ENCODE peak calls at places on chromosomes 12 and 14, in ten cellular contexts. One of them, this sample, is unnamed. For H3K4me1, the result is how much of the 10 kb centered on the place peaks cover.

GRCh38 chr12:7162691-7163114 is 26.8 kb upstream of the PEX5 start:
- DNase-seq in uterus: no peak
- DNase-seq in neural progenitor cell: peak
- DNase-seq in left ventricle myocardium inferior: no peak
- DNase-seq in GM12878: no peak
- DNase-seq in tibial artery: no peak
- DNase-seq in NT2/D1: peak
- DNase-seq in heart right ventricle: no peak
- DNase-seq in astrocyte: no peak
- DNase-seq in CD4-positive, alpha-beta memory T cell: peak
- DNase-seq in this sample: no peak

GRCh38 chr14:53855574-53855973 is 101.1 kb downstream of the BMP4 start:
- DNase-seq in uterus: no peak
- DNase-seq in neural progenitor cell: no peak
- DNase-seq in left ventricle myocardium inferior: no peak
- DNase-seq in GM12878: no peak
- DNase-seq in tibial artery: no peak
- DNase-seq in NT2/D1: no peak
- DNase-seq in heart right ventricle: no peak
- DNase-seq in astrocyte: no peak
- DNase-seq in CD4-positive, alpha-beta memory T cell: no peak
- DNase-seq in this sample: no peak

GRCh38 chr12:28253175-28253641 is 63.0 kb downstream of the CCDC91 start:
- DNase-seq in uterus: no peak
- DNase-seq in neural progenitor cell: no peak
- DNase-seq in left ventricle myocardium inferior: no peak
- DNase-seq in GM12878: peak
- DNase-seq in tibial artery: no peak
- DNase-seq in NT2/D1: no peak
- DNase-seq in heart right ventricle: no peak
- DNase-seq in astrocyte: peak
- DNase-seq in CD4-positive, alpha-beta memory T cell: peak
- DNase-seq in this sample: no peak

GRCh38 chr14:46054526-46054925 is 597.1 kb downstream of the RPL10L start:
- DNase-seq in uterus: no peak
- DNase-seq in neural progenitor cell: no peak
- DNase-seq in left ventricle myocardium inferior: no peak
- DNase-seq in GM12878: no peak
- DNase-seq in tibial artery: no peak
- DNase-seq in NT2/D1: no peak
- DNase-seq in heart right ventricle: no peak
- DNase-seq in astrocyte: peak
- DNase-seq in CD4-positive, alpha-beta memory T cell: no peak
- DNase-seq in this sample: no peak

GRCh38 chr14:73365727-73366126 is 92.6 kb downstream of the NUMB start:
- DNase-seq in uterus: no peak
- DNase-seq in neural progenitor cell: no peak
- DNase-seq in left ventricle myocardium inferior: no peak
- DNase-seq in GM12878: no peak
- DNase-seq in tibial artery: no peak
- DNase-seq in NT2/D1: no peak
- DNase-seq in heart right ventricle: no peak
- DNase-seq in astrocyte: peak
- DNase-seq in CD4-positive, alpha-beta memory T cell: no peak
- DNase-seq in this sample: no peak

GRCh38 chr12:2631613-2632350 is 163.0 kb upstream of the FKBP4 start:
- DNase-seq in uterus: no peak
- DNase-seq in neural progenitor cell: no peak
- DNase-seq in left ventricle myocardium inferior: peak
- DNase-seq in GM12878: no peak
- DNase-seq in tibial artery: no peak
- DNase-seq in NT2/D1: no peak
- DNase-seq in heart right ventricle: peak
- DNase-seq in astrocyte: no peak
- DNase-seq in CD4-positive, alpha-beta memory T cell: no peak
- DNase-seq in this sample: no peak

GRCh38 chr12:2017724-2018337 is 13.6 kb upstream of the DCP1B start:
- DNase-seq in uterus: no peak
- DNase-seq in neural progenitor cell: peak
- DNase-seq in left ventricle myocardium inferior: no peak
- DNase-seq in GM12878: no peak
- DNase-seq in tibial artery: no peak
- DNase-seq in NT2/D1: no peak
- DNase-seq in heart right ventricle: no peak
- DNase-seq in astrocyte: no peak
- DNase-seq in CD4-positive, alpha-beta memory T cell: no peak
- DNase-seq in this sample: no peak

GRCh38 chr12:109716512-109717389 is 3.1 kb downstream of the FAM222A start:
- DNase-seq in uterus: no peak
- DNase-seq in neural progenitor cell: no peak
- DNase-seq in left ventricle myocardium inferior: peak
- DNase-seq in GM12878: no peak
- DNase-seq in tibial artery: no peak
- DNase-seq in NT2/D1: no peak
- DNase-seq in heart right ventricle: peak
- DNase-seq in astrocyte: no peak
- DNase-seq in CD4-positive, alpha-beta memory T cell: no peak
- DNase-seq in this sample: no peak

GRCh38 chr12:24396266-24396665 is 446.8 kb upstream of the SOX5 start:
- DNase-seq in uterus: no peak
- DNase-seq in neural progenitor cell: peak
- DNase-seq in left ventricle myocardium inferior: no peak
- DNase-seq in GM12878: no peak
- DNase-seq in tibial artery: no peak
- DNase-seq in NT2/D1: no peak
- DNase-seq in heart right ventricle: no peak
- DNase-seq in astrocyte: no peak
- DNase-seq in CD4-positive, alpha-beta memory T cell: no peak
- DNase-seq in this sample: no peak

GRCh38 chr12:127830730-127831129 is 436.2 kb upstream of the TMEM132C start:
- DNase-seq in uterus: no peak
- DNase-seq in neural progenitor cell: no peak
- DNase-seq in left ventricle myocardium inferior: no peak
- DNase-seq in GM12878: no peak
- DNase-seq in tibial artery: no peak
- DNase-seq in NT2/D1: no peak
- DNase-seq in heart right ventricle: no peak
- DNase-seq in astrocyte: no peak
- DNase-seq in CD4-positive, alpha-beta memory T cell: no peak
- DNase-seq in this sample: no peak

GRCh38 chr14:72679106-72679505 is 214.8 kb downstream of the DPF3 start:
- DNase-seq in uterus: no peak
- DNase-seq in neural progenitor cell: peak
- DNase-seq in left ventricle myocardium inferior: peak
- DNase-seq in GM12878: no peak
- DNase-seq in tibial artery: no peak
- DNase-seq in NT2/D1: no peak
- DNase-seq in heart right ventricle: peak
- DNase-seq in astrocyte: peak
- DNase-seq in CD4-positive, alpha-beta memory T cell: no peak
- DNase-seq in this sample: no peak

GRCh38 chr14:38042356-38042755 is 165.3 kb upstream of the SSTR1 start:
- DNase-seq in uterus: no peak
- DNase-seq in neural progenitor cell: no peak
- DNase-seq in left ventricle myocardium inferior: no peak
- DNase-seq in GM12878: no peak
- DNase-seq in tibial artery: no peak
- DNase-seq in NT2/D1: no peak
- DNase-seq in heart right ventricle: no peak
- DNase-seq in astrocyte: peak
- DNase-seq in CD4-positive, alpha-beta memory T cell: no peak
- DNase-seq in this sample: no peak

GRCh38 chr12:65631621-65632111 is 192.6 kb upstream of the HMGA2 start:
- DNase-seq in uterus: no peak
- DNase-seq in neural progenitor cell: no peak
- DNase-seq in left ventricle myocardium inferior: no peak
- DNase-seq in GM12878: no peak
- DNase-seq in tibial artery: no peak
- DNase-seq in NT2/D1: no peak
- DNase-seq in heart right ventricle: no peak
- DNase-seq in astrocyte: peak
- DNase-seq in CD4-positive, alpha-beta memory T cell: no peak
- DNase-seq in this sample: no peak

GRCh38 chr12:12839886-12840285 is 26.7 kb downstream of the DDX47 start:
- DNase-seq in uterus: no peak
- DNase-seq in neural progenitor cell: no peak
- DNase-seq in left ventricle myocardium inferior: no peak
- DNase-seq in GM12878: no peak
- DNase-seq in tibial artery: peak
- DNase-seq in NT2/D1: no peak
- DNase-seq in heart right ventricle: peak
- DNase-seq in astrocyte: peak
- DNase-seq in CD4-positive, alpha-beta memory T cell: no peak
- DNase-seq in this sample: no peak

GRCh38 chr14:97299661-97300060 is 502.5 kb downstream of the VRK1 start:
- DNase-seq in uterus: no peak
- DNase-seq in neural progenitor cell: peak
- DNase-seq in left ventricle myocardium inferior: no peak
- DNase-seq in GM12878: no peak
- DNase-seq in tibial artery: no peak
- DNase-seq in NT2/D1: no peak
- DNase-seq in heart right ventricle: no peak
- DNase-seq in astrocyte: no peak
- DNase-seq in CD4-positive, alpha-beta memory T cell: no peak
- DNase-seq in this sample: peak

GRCh38 chr14:70080081-70080480 is 108.7 kb downstream of the SLC8A3 start:
- DNase-seq in uterus: no peak
- DNase-seq in neural progenitor cell: no peak
- DNase-seq in left ventricle myocardium inferior: no peak
- DNase-seq in GM12878: no peak
- DNase-seq in tibial artery: no peak
- DNase-seq in NT2/D1: no peak
- DNase-seq in heart right ventricle: no peak
- DNase-seq in astrocyte: no peak
- DNase-seq in CD4-positive, alpha-beta memory T cell: no peak
- DNase-seq in this sample: no peak
- H3K4me1 ChIP-seq in uterus: under half
- H3K4me1 ChIP-seq in neural progenitor cell: under half
- H3K4me1 ChIP-seq in left ventricle myocardium inferior: under half
- H3K4me1 ChIP-seq in GM12878: under half
- H3K4me1 ChIP-seq in tibial artery: under half
- H3K4me1 ChIP-seq in NT2/D1: under half
- H3K4me1 ChIP-seq in heart right ventricle: under half
- H3K4me1 ChIP-seq in astrocyte: under half
- H3K4me1 ChIP-seq in CD4-positive, alpha-beta memory T cell: under half
- H3K4me1 ChIP-seq in this sample: under half

DNA sequence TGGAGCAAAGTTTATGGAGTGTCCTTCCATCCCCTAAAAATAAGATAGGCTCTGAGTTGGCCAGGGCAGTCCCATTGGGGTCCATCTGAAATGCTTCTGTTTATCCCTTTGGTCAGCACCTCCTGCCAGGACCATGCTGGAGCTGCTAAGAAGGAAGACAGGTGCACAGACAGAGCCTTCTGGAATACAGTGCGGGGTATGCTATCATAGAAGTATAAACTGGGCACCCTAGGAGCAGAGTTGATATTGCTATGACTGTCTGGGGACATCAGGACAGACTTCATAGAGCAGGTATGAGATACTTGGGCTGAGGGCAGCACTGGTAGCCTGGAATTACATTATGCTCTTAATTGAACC is 170.4 kb upstream of the HIF1A start:
- DNase-seq in uterus: no peak
- DNase-seq in neural progenitor cell: no peak
- DNase-seq in left ventricle myocardium inferior: no peak
- DNase-seq in GM12878: no peak
- DNase-seq in tibial artery: no peak
- DNase-seq in NT2/D1: no peak
- DNase-seq in heart right ventricle: no peak
- DNase-seq in astrocyte: no peak
- DNase-seq in CD4-positive, alpha-beta memory T cell: no peak
- DNase-seq in this sample: no peak
- H3K4me1 ChIP-seq in uterus: under half
- H3K4me1 ChIP-seq in neural progenitor cell: under half
- H3K4me1 ChIP-seq in left ventricle myocardium inferior: half or more
- H3K4me1 ChIP-seq in GM12878: under half
- H3K4me1 ChIP-seq in tibial artery: under half
- H3K4me1 ChIP-seq in NT2/D1: under half
- H3K4me1 ChIP-seq in heart right ventricle: under half
- H3K4me1 ChIP-seq in astrocyte: half or more
- H3K4me1 ChIP-seq in CD4-positive, alpha-beta memory T cell: half or more
- H3K4me1 ChIP-seq in this sample: under half

DNA sequence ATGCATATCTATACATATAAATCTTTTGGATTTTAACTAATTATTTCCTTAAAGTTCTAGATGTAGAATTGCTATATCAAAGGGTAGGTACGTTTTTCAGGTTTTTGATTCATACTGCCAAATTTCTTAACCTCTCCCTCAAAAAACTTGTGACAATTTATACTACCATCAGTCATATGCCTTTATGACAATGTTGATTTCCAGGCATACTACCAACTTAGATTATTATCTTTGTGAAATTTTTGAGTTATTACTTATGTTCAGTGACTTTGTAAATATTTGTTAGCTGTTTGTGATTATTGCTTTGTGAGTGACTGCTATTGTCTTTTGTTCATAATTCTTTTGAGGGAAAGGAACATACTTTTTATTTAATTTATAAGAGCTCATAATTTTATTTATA is 107.0 kb downstream of the SLC38A6 start:
- DNase-seq in uterus: no peak
- DNase-seq in neural progenitor cell: no peak
- DNase-seq in left ventricle myocardium inferior: no peak
- DNase-seq in GM12878: no peak
- DNase-seq in tibial artery: no peak
- DNase-seq in NT2/D1: no peak
- DNase-seq in heart right ventricle: no peak
- DNase-seq in astrocyte: no peak
- DNase-seq in CD4-positive, alpha-beta memory T cell: no peak
- DNase-seq in this sample: no peak
- H3K4me1 ChIP-seq in uterus: under half
- H3K4me1 ChIP-seq in neural progenitor cell: under half
- H3K4me1 ChIP-seq in left ventricle myocardium inferior: under half
- H3K4me1 ChIP-seq in GM12878: under half
- H3K4me1 ChIP-seq in tibial artery: under half
- H3K4me1 ChIP-seq in NT2/D1: under half
- H3K4me1 ChIP-seq in heart right ventricle: under half
- H3K4me1 ChIP-seq in astrocyte: under half
- H3K4me1 ChIP-seq in CD4-positive, alpha-beta memory T cell: under half
- H3K4me1 ChIP-seq in this sample: under half

DNA sequence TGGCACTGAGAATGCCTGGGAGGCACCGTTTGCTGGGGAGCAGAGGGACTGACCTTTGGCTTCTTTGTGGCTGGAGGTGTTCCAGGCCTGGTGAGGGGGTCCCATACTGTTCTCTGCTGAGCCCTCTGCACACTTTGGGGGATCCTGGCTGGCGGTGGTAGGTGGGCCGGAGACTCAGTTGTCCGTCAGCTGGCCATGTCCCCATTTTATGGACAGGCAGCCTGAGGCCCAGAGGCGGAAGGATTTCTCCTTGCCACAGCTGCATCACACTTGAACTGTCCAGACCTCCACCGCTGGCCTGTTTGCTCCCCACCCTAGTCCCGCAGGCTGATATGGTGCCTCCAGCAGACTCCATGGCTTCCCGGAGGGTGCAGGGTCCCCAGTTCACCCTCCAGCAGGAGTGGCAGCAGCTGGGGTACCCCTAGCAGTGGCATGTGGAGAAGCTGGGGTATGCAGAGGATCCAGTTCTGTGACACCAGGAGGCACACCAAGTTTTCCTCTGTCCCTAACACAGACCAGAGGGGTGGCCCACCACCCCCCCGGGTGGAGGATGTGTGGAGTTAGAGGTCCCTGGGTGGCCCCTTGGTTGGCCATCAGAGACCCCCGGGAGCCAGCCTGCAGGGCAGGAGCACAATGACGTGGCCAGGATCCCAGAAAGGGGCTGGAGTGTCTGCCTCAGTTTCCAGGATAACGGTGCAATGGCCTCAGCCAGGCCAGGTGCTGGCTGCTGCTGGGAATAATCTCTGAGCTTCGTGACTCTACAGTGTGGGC is 14.8 kb downstream of the SLC25A29 start:
- DNase-seq in uterus: peak
- DNase-seq in neural progenitor cell: no peak
- DNase-seq in left ventricle myocardium inferior: no peak
- DNase-seq in GM12878: no peak
- DNase-seq in tibial artery: no peak
- DNase-seq in NT2/D1: no peak
- DNase-seq in heart right ventricle: no peak
- DNase-seq in astrocyte: no peak
- DNase-seq in CD4-positive, alpha-beta memory T cell: no peak
- DNase-seq in this sample: no peak
- H3K4me1 ChIP-seq in uterus: under half
- H3K4me1 ChIP-seq in neural progenitor cell: under half
- H3K4me1 ChIP-seq in left ventricle myocardium inferior: half or more
- H3K4me1 ChIP-seq in GM12878: under half
- H3K4me1 ChIP-seq in tibial artery: under half
- H3K4me1 ChIP-seq in NT2/D1: under half
- H3K4me1 ChIP-seq in heart right ventricle: under half
- H3K4me1 ChIP-seq in astrocyte: under half
- H3K4me1 ChIP-seq in CD4-positive, alpha-beta memory T cell: under half
- H3K4me1 ChIP-seq in this sample: under half

This sample was measured in effector memory CD4-positive, alpha-beta T cell.